ENCODE peak calls at places on chromosomes 12 and 14, in four cellular contexts. Y, E, M and Q are unnamed samples. For H3K4me1, the result is how much of the 10 kb centered on the place peaks cover.

GRCh38 chr14:91261115-91261514 is 16.6 kb upstream of the GPR68 start:
- DNase-seq in Y (no peak), E (no peak), M (no peak), Q (no peak)

GRCh38 chr14:103433902-103434563 is 48.8 kb downstream of the MARK3 start:
- DNase-seq in Y (no peak), E (no peak), M (no peak), Q (no peak)

GRCh38 chr12:43273467-43273866 is 278.5 kb downstream of the ADAMTS20 start:
- DNase-seq in Y (peak), E (peak), M (no peak), Q (no peak)

GRCh38 chr14:100653409-100653808 is 66.2 kb upstream of the BEGAIN start:
- DNase-seq in Y (no peak), E (no peak), M (no peak), Q (peak)

GRCh38 chr12:67091204-67091603 is 178.0 kb upstream of the CAND1 start:
- DNase-seq in Y (peak), E (no peak), M (no peak), Q (no peak)

GRCh38 chr14:71931492-71932228 is 569 bp upstream of the RGS6 start:
- DNase-seq in Y (no peak), E (no peak), M (no peak), Q (no peak)

GRCh38 chr14:73763396-73763795 is 49.2 kb upstream of the PNMA1 start:
- DNase-seq in Y (no peak), E (no peak), M (no peak), Q (no peak)

GRCh38 chr12:48198619-48198973 is 4.5 kb downstream of the OR10AD1 start:
- DNase-seq in Y (peak), E (no peak), M (no peak), Q (no peak)

GRCh38 chr14:92649934-92650545 is 98.4 kb downstream of the LGMN start:
- DNase-seq in Y (peak), E (no peak), M (no peak), Q (no peak)

GRCh38 chr14:76597387-76597786 is 163.9 kb upstream of the VASH1 start:
- DNase-seq in Y (no peak), E (no peak), M (no peak), Q (no peak)

GRCh38 chr14:28676481-28676880 is 90.1 kb upstream of the FOXG1 start:
- DNase-seq in Y (peak), E (peak), M (no peak), Q (no peak)

GRCh38 chr12:80777587-80777986 is 60.9 kb downstream of the MYF5 start:
- DNase-seq in Y (peak), E (peak), M (no peak), Q (no peak)

GRCh38 chr14:92531151-92531873 is 17.7 kb downstream of the RIN3 start:
- DNase-seq in Y (no peak), E (no peak), M (no peak), Q (no peak)

GRCh38 chr12:93793007-93793406 is 115.8 kb downstream of the CRADD start:
- DNase-seq in Y (no peak), E (no peak), M (no peak), Q (no peak)

GRCh38 chr14:24938593-24938992 is 111.4 kb downstream of the STXBP6 start:
- DNase-seq in Y (peak), E (no peak), M (no peak), Q (no peak)

GRCh38 chr14:61839452-61839851 is 77.2 kb downstream of the SNAPC1 start:
- DNase-seq in Y (peak), E (peak), M (no peak), Q (no peak)

GRCh38 chr12:66428261-66428660 is 126.0 kb downstream of the HELB start:
- DNase-seq in Y (no peak), E (no peak), M (no peak), Q (no peak)

GRCh38 chr12:13278249-13278787 is 81.8 kb downstream of the EMP1 start:
- DNase-seq in Y (peak), E (peak), M (peak), Q (peak)

GRCh38 chr12:47822386-47822785 is 2.7 kb upstream of the HDAC7 start:
- DNase-seq in Y (no peak), E (no peak), M (no peak), Q (no peak)

GRCh38 chr12:120847392-120848157 is 56.6 kb downstream of the SPPL3 start:
- DNase-seq in Y (no peak), E (no peak), M (peak), Q (no peak)

GRCh38 chr12:94372379-94372930 is 87.2 kb downstream of the CEP83 start:
- DNase-seq in Y (no peak), E (no peak), M (no peak), Q (no peak)

GRCh38 chr14:31994391-31995033 is 82.6 kb upstream of the ARHGAP5 start:
- DNase-seq in Y (peak), E (no peak), M (no peak), Q (peak)

GRCh38 chr12:59113831-59114273 is 193.5 kb upstream of the LRIG3 start:
- DNase-seq in Y (peak), E (peak), M (peak), Q (peak)

GRCh38 chr14:104224516-104225281 is 86.3 kb downstream of the KIF26A start:
- DNase-seq in Y (no peak), E (peak), M (no peak), Q (peak)

GRCh38 chr14:89807151-89807550 is 147.4 kb downstream of the EFCAB11 start:
- DNase-seq in Y (no peak), E (no peak), M (no peak), Q (no peak)

GRCh38 chr14:52906141-52906601 is 44.7 kb downstream of the FERMT2 start:
- DNase-seq in Y (peak), E (peak), M (peak), Q (no peak)

GRCh38 chr14:22850944-22851790 is 14.8 kb downstream of the MMP14 start:
- DNase-seq in Y (peak), E (peak), M (no peak), Q (no peak)

DNA sequence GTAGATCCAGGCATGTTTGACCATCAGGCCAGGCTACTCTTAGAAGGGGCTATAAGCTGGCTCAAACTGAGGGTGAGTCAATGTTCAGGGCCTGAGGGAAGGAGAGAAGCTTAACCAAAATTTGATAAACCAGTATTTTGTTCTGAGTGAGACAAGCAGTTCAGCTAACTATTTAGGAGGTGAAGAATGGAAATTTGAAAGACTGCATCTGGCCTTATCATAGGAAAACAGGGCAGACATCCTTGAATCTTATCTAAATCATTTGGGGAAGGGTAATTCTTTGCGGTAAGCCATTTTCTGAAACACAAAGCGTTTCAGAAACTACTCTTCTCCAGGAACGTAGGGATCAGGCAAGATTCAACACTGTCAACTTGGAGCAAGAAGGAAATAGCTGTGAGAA is 447.2 kb downstream of the SOX5 start:
- DNase-seq in Y (no peak), E (no peak), M (no peak), Q (no peak)
- H3K9ac ChIP-seq in Y (no peak), E (no peak), M (no peak), Q (no peak)

GRCh38 chr12:70264067-70264867 is 21.0 kb downstream of the CNOT2 start:
- DNase-seq in Y (no peak), E (no peak), M (no peak), Q (no peak)
- H3K4me1 ChIP-seq in Y (under half), E (under half), M (under half), Q (under half)

GRCh38 chr14:63032056-63032455 is 13.2 kb downstream of the KCNH5 start:
- DNase-seq in Y (peak), E (no peak), M (no peak), Q (no peak)
- H3K9ac ChIP-seq in Y (no peak), E (no peak), M (no peak), Q (no peak)

GRCh38 chr12:70247653-70248199 is 4.5 kb downstream of the CNOT2 start:
- DNase-seq in Y (no peak), E (peak), M (no peak), Q (no peak)

GRCh38 chr12:70251226-70251625 is 8.0 kb downstream of the CNOT2 start:
- DNase-seq in Y (peak), E (no peak), M (no peak), Q (no peak)

GRCh38 chr12:70246580-70246979 is 3.3 kb downstream of the CNOT2 start:
- DNase-seq in Y (peak), E (no peak), M (no peak), Q (no peak)

GRCh38 chr12:70249903-70250302 is 6.7 kb downstream of the CNOT2 start:
- DNase-seq in Y (no peak), E (no peak), M (no peak), Q (no peak)

GRCh38 chr12:70248916-70249315 is 5.7 kb downstream of the CNOT2 start:
- DNase-seq in Y (no peak), E (no peak), M (no peak), Q (no peak)
- H3K4me1 ChIP-seq in Y (under half), E (under half), M (under half), Q (under half)

DNA sequence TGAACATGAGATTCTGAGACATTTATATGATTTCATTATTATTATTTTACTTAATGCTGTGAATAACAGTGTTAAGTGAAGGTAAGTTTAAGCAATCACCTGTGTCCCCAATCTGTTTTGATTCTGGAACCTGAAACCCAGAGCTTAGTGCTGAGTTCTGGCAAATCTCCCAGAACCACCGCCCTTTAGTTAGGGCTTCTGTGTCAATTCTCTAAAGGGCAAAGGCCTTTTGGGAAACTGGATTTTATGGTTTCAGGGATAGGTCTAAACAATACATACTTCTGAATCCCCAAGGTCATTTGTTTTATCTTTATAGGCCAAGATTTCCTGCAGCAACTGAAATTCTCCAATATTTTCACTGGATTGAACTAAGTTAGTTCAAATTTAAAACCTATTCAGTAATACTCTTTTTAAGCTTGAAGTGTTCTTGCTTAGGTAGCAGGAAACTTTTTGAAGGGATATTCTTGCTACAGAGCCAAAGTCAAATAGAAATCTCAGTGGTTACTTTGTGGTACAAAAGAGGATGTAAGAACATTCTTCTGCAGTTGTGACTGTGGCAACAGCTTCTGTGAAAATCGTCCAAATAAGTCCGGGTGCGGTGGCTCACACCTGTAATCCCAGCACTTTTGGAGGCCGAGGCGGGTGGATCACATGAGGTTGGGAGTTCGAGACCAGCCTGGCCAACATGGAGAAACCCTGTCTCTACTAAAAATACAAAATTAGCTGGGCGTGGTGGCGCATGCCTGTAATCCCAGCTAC is 10.0 kb upstream of the PKP2 start:
- DNase-seq in Y (no peak), E (no peak), M (no peak), Q (no peak)
- H3K9ac ChIP-seq in Y (no peak), E (no peak), M (no peak), Q (no peak)

DNA sequence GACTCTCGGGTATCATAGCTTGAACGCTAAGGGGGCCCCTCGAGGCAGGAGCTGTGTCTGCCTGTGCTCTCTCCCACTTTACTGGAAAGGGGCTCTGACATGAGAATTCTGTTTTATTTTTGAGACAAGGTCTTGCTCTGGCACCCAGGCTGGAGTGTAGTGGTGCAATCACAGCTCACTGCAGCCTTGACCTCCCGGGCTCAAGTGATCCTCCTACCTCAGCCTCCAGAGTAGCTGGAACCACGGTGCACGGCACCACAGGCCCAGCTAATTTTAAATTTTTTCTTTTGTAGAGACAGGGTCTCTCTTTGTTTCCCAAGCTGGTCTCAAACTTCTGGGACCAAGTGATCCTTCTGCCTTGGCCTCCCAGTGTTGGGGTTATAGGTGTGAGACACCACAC is 77.7 kb downstream of the PAPOLA start:
- DNase-seq in Y (no peak), E (no peak), M (no peak), Q (no peak)
- H3K4me1 ChIP-seq in Y (under half), E (under half), M (under half), Q (under half)

GRCh38 chr14:64628940-64629403 is 75.3 kb upstream of the PLEKHG3 start:
- DNase-seq in Y (peak), E (no peak), M (no peak), Q (peak)
- H3K9ac ChIP-seq in Y (peak), E (no peak), M (no peak), Q (no peak)

DNA sequence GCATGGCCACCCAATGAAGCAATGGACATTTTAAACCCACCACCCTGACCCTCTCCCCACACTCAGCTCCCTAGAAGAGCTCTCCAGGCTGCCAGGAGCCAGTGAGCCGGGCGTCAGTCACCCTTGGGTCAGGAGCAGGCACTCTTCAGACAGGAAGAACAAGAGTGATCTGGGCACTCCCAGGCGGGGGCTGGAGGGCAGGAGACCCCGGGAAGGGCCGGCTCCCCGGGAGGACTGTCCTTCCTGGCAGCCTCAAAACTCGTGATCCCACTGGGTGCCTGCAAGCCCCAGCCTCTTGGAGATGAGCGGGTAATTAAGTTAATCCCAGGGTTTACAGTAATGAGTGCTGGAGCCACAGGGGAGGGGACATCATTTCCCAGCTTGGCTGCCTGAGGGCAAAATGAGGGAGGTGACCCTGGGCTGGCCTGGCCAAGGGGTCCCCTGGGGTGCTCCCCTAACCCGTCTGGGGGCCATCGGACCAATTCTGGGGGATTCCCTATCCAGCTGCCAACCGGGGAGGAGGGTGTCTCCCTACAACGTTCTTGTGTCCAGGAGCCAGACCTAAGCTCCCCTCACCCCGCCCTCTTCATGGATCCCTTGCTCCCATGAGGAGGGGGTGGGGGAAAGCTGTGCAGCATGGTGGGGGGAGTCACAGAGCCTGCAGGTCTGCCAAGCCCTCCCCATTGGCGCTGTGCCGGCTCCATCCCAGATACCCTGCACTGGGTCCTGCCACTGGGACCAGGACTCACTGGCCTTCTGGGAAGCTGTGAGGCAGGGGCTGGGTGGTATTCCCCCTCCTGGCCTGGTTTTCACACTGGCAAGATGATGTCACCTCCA is 59.2 kb downstream of the CCNK start:
- DNase-seq in Y (no peak), E (no peak), M (no peak), Q (no peak)
- H3K4me1 ChIP-seq in Y (under half), E (under half), M (under half), Q (under half)

DNA sequence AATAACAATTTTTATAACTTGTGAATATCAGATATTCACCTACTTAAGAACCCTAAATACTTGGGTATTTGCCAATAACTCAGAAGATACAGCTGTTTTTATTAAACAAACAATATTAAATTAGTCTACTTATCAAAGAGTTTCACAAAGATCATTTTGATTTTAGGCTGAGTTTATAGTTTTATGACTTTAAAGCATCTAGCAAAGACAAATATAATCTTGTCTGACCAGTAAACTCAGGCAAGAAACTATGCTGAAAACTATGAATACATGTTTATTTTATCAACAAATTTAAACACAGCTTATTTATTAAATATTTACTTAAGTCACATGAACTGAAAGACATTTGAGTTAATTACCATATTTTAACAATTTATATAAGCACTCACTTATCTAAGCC is 18.5 kb upstream of the SERPINA1 start:
- DNase-seq in Y (no peak), E (no peak), M (no peak), Q (no peak)
- H3K9ac ChIP-seq in Y (no peak), E (no peak), M (no peak), Q (no peak)